ENCODE peak calls at places on chromosomes 6 and 20, in six cellular contexts. S, T, M, Q, G and P are unnamed samples.

GRCh38 chr6:42171813-42172595 is 1.2 kb upstream of the GUCA1A start:
- DNase-seq in Q (no peak), T (no peak), M (no peak), S (no peak), G (no peak), P (no peak)

GRCh38 chr6:52261229-52261628 is 16.9 kb upstream of the IL17F start:
- DNase-seq in M (no peak), T (no peak), G (no peak), Q (no peak), S (peak), P (no peak)

GRCh38 chr20:31674895-31675827 is 37.4 kb downstream of the COX4I2 start:
- DNase-seq in T (peak), G (peak), Q (no peak), M (peak), S (peak), P (peak)

GRCh38 chr20:36231331-36231730 is 4.9 kb upstream of the AAR2 start:
- DNase-seq in M (no peak), Q (no peak), S (no peak), T (no peak), G (no peak), P (no peak)

GRCh38 chr6:90025418-90026089 is 131.3 kb downstream of the GJA10 start:
- DNase-seq in S (peak), M (no peak), Q (peak), G (peak), T (peak), P (no peak)

GRCh38 chr6:111601875-111602274 is 3.8 kb downstream of the TRAF3IP2 start:
- DNase-seq in Q (no peak), S (peak), G (peak), T (no peak), M (no peak), P (peak)

GRCh38 chr6:149045404-149045803 is 272.1 kb upstream of the TAB2 start:
- DNase-seq in Q (no peak), S (no peak), M (no peak), G (peak), T (no peak), P (peak)

GRCh38 chr20:34516874-34517542 is 786 bp downstream of the DYNLRB1 start:
- DNase-seq in M (peak), S (no peak), G (peak), T (no peak), Q (no peak), P (peak)

GRCh38 chr6:30641048-30641447 is 5.9 kb upstream of the C6orf136 start:
- DNase-seq in T (no peak), M (no peak), S (no peak), G (no peak), Q (no peak), P (no peak)

GRCh38 chr6:1945235-1945832 is 300.1 kb downstream of the GMDS start:
- DNase-seq in T (no peak), M (no peak), G (no peak), Q (no peak), S (no peak), P (no peak)

GRCh38 chr6:122063090-122063489 is 336.4 kb upstream of the HSF2 start:
- DNase-seq in Q (no peak), G (no peak), S (no peak), T (no peak), M (no peak), P (no peak)

GRCh38 chr20:59933849-59934585 is 580 bp upstream of the SYCP2 start:
- DNase-seq in S (peak), M (peak), T (peak), Q (peak), G (peak), P (peak)

GRCh38 chr6:1422290-1422689 is 32.9 kb downstream of the FOXF2 start:
- DNase-seq in M (no peak), T (no peak), S (no peak), G (no peak), Q (no peak), P (no peak)

GRCh38 chr6:89944826-89945407 is 50.6 kb downstream of the GJA10 start:
- DNase-seq in T (no peak), M (no peak), S (no peak), G (peak), Q (no peak), P (peak)

GRCh38 chr20:44784688-44785087 is 25.7 kb downstream of the RIMS4 start:
- DNase-seq in G (no peak), Q (no peak), T (no peak), S (no peak), M (no peak), P (no peak)

GRCh38 chr6:85015396-85015990 is 251.1 kb upstream of the TBX18 start:
- DNase-seq in Q (no peak), M (peak), G (peak), T (peak), S (peak), P (peak)

GRCh38 chr6:144265061-144265357 is 20.1 kb upstream of the UTRN start:
- DNase-seq in S (peak), Q (no peak), M (no peak), T (no peak), G (no peak), P (no peak)

GRCh38 chr20:50303573-50304500 is 113.2 kb downstream of the CEBPB start:
- DNase-seq in Q (no peak), M (peak), G (peak), T (peak), S (peak), P (no peak)

GRCh38 chr6:34771727-34772126 is 14.4 kb downstream of the SNRPC start:
- DNase-seq in S (peak), M (no peak), T (no peak), G (no peak), Q (no peak), P (no peak)

GRCh38 chr20:50737352-50737751 is 6.0 kb downstream of the PARD6B start:
- DNase-seq in T (no peak), S (no peak), G (no peak), Q (no peak), M (no peak), P (no peak)

GRCh38 chr20:42945595-42945994 is 244.1 kb downstream of the PTPRT start:
- DNase-seq in S (no peak), Q (no peak), G (no peak), T (no peak), M (no peak), P (no peak)

GRCh38 chr6:149335924-149336323 is 18.4 kb downstream of the TAB2 start:
- DNase-seq in S (peak), Q (peak), M (no peak), G (no peak), T (no peak), P (no peak)

GRCh38 chr20:48919882-48920526 is 1.5 kb upstream of the ARFGEF2 start:
- DNase-seq in G (peak), Q (no peak), M (peak), T (no peak), S (no peak), P (no peak)

GRCh38 chr6:138410972-138411667 is 7.1 kb downstream of the HEBP2 start:
- DNase-seq in M (no peak), S (peak), T (peak), G (no peak), Q (no peak), P (peak)

GRCh38 chr6:118377711-118378414 is 170.2 kb upstream of the PLN start:
- DNase-seq in S (no peak), M (no peak), T (no peak), G (no peak), Q (no peak), P (no peak)

GRCh38 chr6:161261325-161261724 is 12.5 kb downstream of the AGPAT4 start:
- DNase-seq in M (no peak), T (no peak), S (no peak), G (no peak), Q (no peak), P (no peak)

GRCh38 chr6:30881987-30882763 is 2.1 kb upstream of the DDR1 start:
- DNase-seq in M (peak), G (no peak), S (no peak), T (no peak), Q (no peak), P (no peak)

GRCh38 chr6:104682722-104683643 is 176.7 kb downstream of the HACE1 start:
- DNase-seq in T (peak), Q (peak), M (peak), G (peak), S (peak), P (peak)